ENCODE peak calls at places on chromosomes 6 and 20, in eight cellular contexts. D is posterior cingulate gyrus, S is T-helper 1 cell, C is astrocyte of the spinal cord, P is ACHN, M is right atrium auricular region, E is pons, R is foreskin fibroblast. T is an unnamed sample.

GRCh38 chr6:11592289-11592906 is 54.8 kb downstream of the TMEM170B start:
- DNase-seq in S (no peak), E (no peak), D (no peak), P (no peak), R (peak), C (no peak), M (peak), T (no peak)

GRCh38 chr20:58850693-58851174 is at the start of gene GNAS-AS1:
- DNase-seq in C (peak), D (peak), R (peak), P (no peak), M (peak), E (peak), S (peak), T (peak)

GRCh38 chr6:13412211-13412610 is 75.2 kb downstream of the GFOD1 start:
- DNase-seq in C (no peak), E (no peak), P (no peak), S (no peak), D (no peak), M (peak), R (no peak), T (no peak)

GRCh38 chr6:170444811-170445211 is 108.3 kb downstream of the PSMB1 start:
- DNase-seq in D (peak), P (no peak), M (no peak), R (no peak), C (no peak), E (no peak), S (no peak), T (no peak)

GRCh38 chr20:33951171-33951570 is 42.5 kb upstream of the RALY start:
- DNase-seq in S (no peak), R (no peak), M (no peak), D (no peak), E (no peak), C (no peak), P (no peak), T (no peak)

GRCh38 chr6:74458536-74458935 is 747.3 kb downstream of the COL12A1 start:
- DNase-seq in R (no peak), S (no peak), M (no peak), D (no peak), P (no peak), E (no peak), C (no peak), T (no peak)

GRCh38 chr6:138004423-138005287 is 102.6 kb downstream of the PERP start:
- DNase-seq in S (peak), M (no peak), R (peak), E (peak), D (no peak), P (peak), C (peak), T (peak)

GRCh38 chr6:74068945-74069570 is 373.1 kb downstream of the CD109 start:
- DNase-seq in M (no peak), R (peak), S (no peak), C (peak), E (no peak), P (no peak), D (no peak), T (no peak)

GRCh38 chr20:6829510-6830116 is 62.1 kb downstream of the BMP2 start:
- DNase-seq in M (no peak), E (no peak), S (no peak), D (no peak), P (peak), C (no peak), R (peak), T (no peak)

GRCh38 chr6:48315051-48315719 is 204.2 kb upstream of the PTCHD4 start:
- DNase-seq in R (no peak), C (no peak), E (no peak), M (no peak), S (no peak), P (no peak), D (no peak), T (no peak)

GRCh38 chr20:37315293-37316110 is 26.0 kb downstream of the MANBAL start:
- DNase-seq in P (no peak), S (no peak), C (peak), M (peak), E (no peak), R (peak), D (peak), T (peak)

GRCh38 chr20:8901237-8902025 is 167.5 kb upstream of the PLCB4 start:
- DNase-seq in E (peak), R (peak), M (no peak), S (no peak), P (no peak), D (no peak), C (peak), T (no peak)

GRCh38 chr6:135887069-135887468 is 35.6 kb downstream of the PDE7B start:
- DNase-seq in C (no peak), P (no peak), R (no peak), D (no peak), M (no peak), S (no peak), E (no peak), T (no peak)

GRCh38 chr6:43943099-43943766 is 173.2 kb downstream of the VEGFA start:
- DNase-seq in P (no peak), E (no peak), R (no peak), M (no peak), D (peak), S (no peak), C (no peak), T (no peak)

GRCh38 chr6:15661815-15662245 is 998 bp downstream of the DTNBP1 start:
- DNase-seq in S (no peak), M (no peak), D (no peak), E (no peak), C (no peak), R (peak), P (no peak), T (no peak)

GRCh38 chr20:59776626-59777320 is 156.7 kb downstream of the SYCP2 start:
- DNase-seq in P (no peak), D (no peak), C (no peak), M (peak), E (no peak), R (no peak), S (no peak), T (no peak)

GRCh38 chr20:51412333-51412761 is 130.2 kb downstream of the NFATC2 start:
- DNase-seq in P (no peak), M (peak), C (peak), R (peak), S (no peak), D (peak), E (no peak), T (no peak)

GRCh38 chr6:75290136-75290535 is 5.5 kb upstream of the TMEM30A start:
- DNase-seq in M (no peak), P (no peak), R (no peak), E (no peak), C (no peak), S (no peak), D (no peak), T (no peak)

GRCh38 chr6:79710127-79710526 is 79.0 kb downstream of the SH3BGRL2 start:
- DNase-seq in P (no peak), M (no peak), R (no peak), E (no peak), C (no peak), D (peak), S (no peak), T (no peak)

GRCh38 chr6:139820191-139820590 is 445.7 kb upstream of the CITED2 start:
- DNase-seq in E (no peak), C (peak), S (no peak), D (no peak), M (no peak), R (peak), P (peak), T (no peak)

GRCh38 chr20:56157530-56158203 is 90.9 kb upstream of the MC3R start:
- DNase-seq in R (no peak), P (no peak), E (no peak), C (no peak), M (no peak), D (no peak), S (no peak), T (no peak)

GRCh38 chr6:133288662-133289061 is 47.5 kb downstream of the EYA4 start:
- DNase-seq in E (no peak), P (no peak), C (no peak), R (no peak), D (no peak), M (no peak), S (no peak), T (no peak)

GRCh38 chr20:49151437-49151836 is 36.7 kb downstream of the STAU1 start:
- DNase-seq in S (no peak), E (no peak), M (no peak), D (no peak), R (no peak), P (no peak), C (no peak), T (no peak)

GRCh38 chr20:45339084-45339483 is 9.1 kb downstream of the SDC4 start:
- DNase-seq in D (peak), E (no peak), S (no peak), C (no peak), M (no peak), P (no peak), R (no peak), T (no peak)

GRCh38 chr6:37557645-37558114 is 58.0 kb upstream of the CCDC167 start:
- DNase-seq in P (no peak), S (no peak), R (no peak), M (no peak), D (no peak), E (no peak), C (no peak), T (no peak)

GRCh38 chr20:58690351-58690750 is 2.2 kb upstream of the NPEPL1 start:
- DNase-seq in C (no peak), R (no peak), D (no peak), E (no peak), M (no peak), S (no peak), P (no peak), T (no peak)

GRCh38 chr20:21706345-21707195 is 1.1 kb downstream of the PAX1 start:
- DNase-seq in E (no peak), C (no peak), D (no peak), R (no peak), P (no peak), M (no peak), S (no peak), T (no peak)

GRCh38 chr6:10487668-10488327 is 33.4 kb upstream of the GCNT2 start:
- DNase-seq in R (no peak), S (no peak), P (no peak), C (no peak), M (no peak), D (peak), E (no peak), T (no peak)

GRCh38 chr6:137495652-137496391 is 1.6 kb upstream of the OLIG3 start:
- DNase-seq in P (no peak), M (no peak), E (no peak), S (no peak), R (peak), D (peak), C (no peak), T (no peak)

GRCh38 chr20:24795444-24795843 is 153.6 kb upstream of the CST7 start:
- DNase-seq in S (no peak), D (peak), E (no peak), C (peak), R (no peak), M (no peak), P (no peak), T (no peak)